ENCODE peak calls at places on chromosomes 7 and 10, in four cellular contexts. One of them, this sample, is unnamed.
A peak's percentile ranks its signal among the peaks of the same experiment; 100 is the strongest.

GRCh38 chr10:78312197-78313046 is 278.8 kb downstream of the RPS24 start:
- DNase-seq in fibroblast of lung: no peak
- DNase-seq in LNCaP clone FGC: no peak
- DNase-seq in uterus: peak; percentile 86
- DNase-seq in this sample: no peak

GRCh38 chr10:15877836-15878576 is 17.7 kb upstream of the MINDY3 start:
- DNase-seq in fibroblast of lung: no peak
- DNase-seq in LNCaP clone FGC: no peak
- DNase-seq in uterus: no peak
- DNase-seq in this sample: no peak

GRCh38 chr10:42933454-42934340 is 143.2 kb upstream of the RET start:
- DNase-seq in fibroblast of lung: no peak
- DNase-seq in LNCaP clone FGC: no peak
- DNase-seq in uterus: peak; percentile 24
- DNase-seq in this sample: no peak

GRCh38 chr7:90889644-90890043 is 293.5 kb downstream of the CDK14 start:
- DNase-seq in fibroblast of lung: peak; percentile 19
- DNase-seq in LNCaP clone FGC: no peak
- DNase-seq in uterus: no peak
- DNase-seq in this sample: no peak

GRCh38 chr7:22389892-22390291 is 32.9 kb upstream of the RAPGEF5 start:
- DNase-seq in fibroblast of lung: no peak
- DNase-seq in LNCaP clone FGC: no peak
- DNase-seq in uterus: no peak
- DNase-seq in this sample: no peak

GRCh38 chr10:93062499-93063216 is 2.1 kb downstream of the CYP26C1 start:
- DNase-seq in fibroblast of lung: peak; percentile 30
- DNase-seq in LNCaP clone FGC: no peak
- DNase-seq in uterus: no peak
- DNase-seq in this sample: no peak

GRCh38 chr7:40733111-40733510 is 598.3 kb downstream of the SUGCT start:
- DNase-seq in fibroblast of lung: no peak
- DNase-seq in LNCaP clone FGC: no peak
- DNase-seq in uterus: no peak
- DNase-seq in this sample: no peak

GRCh38 chr10:133276435-133277201 is at the start of gene ADAM8:
- DNase-seq in fibroblast of lung: no peak
- DNase-seq in LNCaP clone FGC: no peak
- DNase-seq in uterus: no peak
- DNase-seq in this sample: peak; percentile 65

GRCh38 chr10:111211241-111211640 is 134.4 kb downstream of the ADRA2A start:
- DNase-seq in fibroblast of lung: no peak
- DNase-seq in LNCaP clone FGC: no peak
- DNase-seq in uterus: no peak
- DNase-seq in this sample: no peak

GRCh38 chr10:29253096-29254029 is 35.5 kb upstream of the LYZL1 start:
- DNase-seq in fibroblast of lung: no peak
- DNase-seq in LNCaP clone FGC: no peak
- DNase-seq in uterus: no peak
- DNase-seq in this sample: no peak

GRCh38 chr7:98956469-98956868 is 78.1 kb downstream of the TRRAP start:
- DNase-seq in fibroblast of lung: no peak
- DNase-seq in LNCaP clone FGC: no peak
- DNase-seq in uterus: no peak
- DNase-seq in this sample: no peak

GRCh38 chr10:62224606-62225005 is 44.0 kb downstream of the RTKN2 start:
- DNase-seq in fibroblast of lung: no peak
- DNase-seq in LNCaP clone FGC: no peak
- DNase-seq in uterus: no peak
- DNase-seq in this sample: no peak

GRCh38 chr10:70328987-70329386 is 45.2 kb upstream of the NPFFR1 start:
- DNase-seq in fibroblast of lung: peak; percentile 7
- DNase-seq in LNCaP clone FGC: peak; percentile 37
- DNase-seq in uterus: no peak
- DNase-seq in this sample: no peak

GRCh38 chr7:132687016-132687415 is 110.7 kb upstream of the PLXNA4 start:
- DNase-seq in fibroblast of lung: no peak
- DNase-seq in LNCaP clone FGC: no peak
- DNase-seq in uterus: no peak
- DNase-seq in this sample: no peak

GRCh38 chr7:4123823-4124222 is 558.3 kb upstream of the FOXK1 start:
- DNase-seq in fibroblast of lung: peak; percentile 31
- DNase-seq in LNCaP clone FGC: no peak
- DNase-seq in uterus: no peak
- DNase-seq in this sample: no peak

GRCh38 chr7:140223515-140224221 is 46.9 kb upstream of the KDM7A start:
- DNase-seq in fibroblast of lung: no peak
- DNase-seq in LNCaP clone FGC: no peak
- DNase-seq in uterus: no peak
- DNase-seq in this sample: no peak

GRCh38 chr7:19958309-19958896 is 185.0 kb upstream of the TMEM196 start:
- DNase-seq in fibroblast of lung: peak; percentile 88
- DNase-seq in LNCaP clone FGC: no peak
- DNase-seq in uterus: no peak
- DNase-seq in this sample: no peak

GRCh38 chr7:137880432-137880831 is 33.7 kb upstream of the DGKI start:
- DNase-seq in fibroblast of lung: peak; percentile 82
- DNase-seq in LNCaP clone FGC: no peak
- DNase-seq in uterus: peak; percentile 62
- DNase-seq in this sample: no peak

GRCh38 chr10:4945706-4946348 is 17.4 kb upstream of the AKR1C1 start:
- DNase-seq in fibroblast of lung: no peak
- DNase-seq in LNCaP clone FGC: no peak
- DNase-seq in uterus: no peak
- DNase-seq in this sample: no peak

GRCh38 chr10:49298990-49299815 is at the start of gene C10orf71:
- DNase-seq in fibroblast of lung: no peak
- DNase-seq in LNCaP clone FGC: no peak
- DNase-seq in uterus: no peak
- DNase-seq in this sample: no peak

GRCh38 chr10:43322321-43322720 is 49.1 kb upstream of the FXYD4 start:
- DNase-seq in fibroblast of lung: no peak
- DNase-seq in LNCaP clone FGC: no peak
- DNase-seq in uterus: no peak
- DNase-seq in this sample: no peak

GRCh38 chr10:33453081-33453850 is 118.8 kb upstream of the NRP1 start:
- DNase-seq in fibroblast of lung: no peak
- DNase-seq in LNCaP clone FGC: no peak
- DNase-seq in uterus: no peak
- DNase-seq in this sample: no peak

GRCh38 chr10:71025535-71025934 is 137.2 kb upstream of the PCBD1 start:
- DNase-seq in fibroblast of lung: no peak
- DNase-seq in LNCaP clone FGC: no peak
- DNase-seq in uterus: no peak
- DNase-seq in this sample: no peak

GRCh38 chr7:50679218-50680007 is 103.3 kb downstream of the GRB10 start:
- DNase-seq in fibroblast of lung: peak; percentile 72
- DNase-seq in LNCaP clone FGC: peak; percentile 64
- DNase-seq in uterus: no peak
- DNase-seq in this sample: no peak

GRCh38 chr10:191703-192518 is 56.7 kb downstream of the ZMYND11 start:
- DNase-seq in fibroblast of lung: peak; percentile 72
- DNase-seq in LNCaP clone FGC: peak; percentile 4
- DNase-seq in uterus: peak; percentile 16
- DNase-seq in this sample: no peak

GRCh38 chr10:33706191-33706590 is 371.7 kb upstream of the NRP1 start:
- DNase-seq in fibroblast of lung: peak; percentile 58
- DNase-seq in LNCaP clone FGC: no peak
- DNase-seq in uterus: peak; percentile 47
- DNase-seq in this sample: no peak

GRCh38 chr10:16952010-16952550 is 134.9 kb upstream of the RSU1 start:
- DNase-seq in fibroblast of lung: no peak
- DNase-seq in LNCaP clone FGC: no peak
- DNase-seq in uterus: no peak
- DNase-seq in this sample: no peak

GRCh38 chr10:8114741-8115340 is 60.4 kb downstream of the GATA3 start:
- DNase-seq in fibroblast of lung: no peak
- DNase-seq in LNCaP clone FGC: no peak
- DNase-seq in uterus: no peak
- DNase-seq in this sample: no peak

GRCh38 chr10:31751401-31752080 is 177.1 kb downstream of the ARHGAP12 start:
- DNase-seq in fibroblast of lung: no peak
- DNase-seq in LNCaP clone FGC: no peak
- DNase-seq in uterus: no peak
- DNase-seq in this sample: no peak

GRCh38 chr10:73950569-73950968 is 39.6 kb downstream of the PLAU start:
- DNase-seq in fibroblast of lung: no peak
- DNase-seq in LNCaP clone FGC: no peak
- DNase-seq in uterus: no peak
- DNase-seq in this sample: no peak

GRCh38 chr10:110868981-110869380 is 2.7 kb upstream of the PDCD4 start:
- DNase-seq in fibroblast of lung: no peak
- DNase-seq in LNCaP clone FGC: no peak
- DNase-seq in uterus: no peak
- DNase-seq in this sample: no peak

GRCh38 chr10:16893664-16894063 is 76.4 kb upstream of the RSU1 start:
- DNase-seq in fibroblast of lung: no peak
- DNase-seq in LNCaP clone FGC: peak; percentile 93
- DNase-seq in uterus: no peak
- DNase-seq in this sample: no peak

GRCh38 chr10:43998021-43998809 is 349.5 kb upstream of the ZNF32 start:
- DNase-seq in fibroblast of lung: no peak
- DNase-seq in LNCaP clone FGC: no peak
- DNase-seq in uterus: no peak
- DNase-seq in this sample: no peak

GRCh38 chr7:88312061-88312663 is 5.5 kb upstream of the STEAP4 start:
- DNase-seq in fibroblast of lung: peak; percentile 50
- DNase-seq in LNCaP clone FGC: no peak
- DNase-seq in uterus: peak; percentile 48
- DNase-seq in this sample: no peak

GRCh38 chr10:82625497-82626151 is 750.6 kb downstream of the NRG3 start:
- DNase-seq in fibroblast of lung: no peak
- DNase-seq in LNCaP clone FGC: no peak
- DNase-seq in uterus: no peak
- DNase-seq in this sample: no peak

GRCh38 chr10:29600821-29601220 is 34.0 kb downstream of the SVIL start:
- DNase-seq in fibroblast of lung: no peak
- DNase-seq in LNCaP clone FGC: no peak
- DNase-seq in uterus: no peak
- DNase-seq in this sample: no peak

GRCh38 chr7:33854178-33854577 is 51.2 kb upstream of the BMPER start:
- DNase-seq in fibroblast of lung: peak; percentile 44
- DNase-seq in LNCaP clone FGC: no peak
- DNase-seq in uterus: no peak
- DNase-seq in this sample: no peak

GRCh38 chr7:137885623-137886022 is 38.8 kb upstream of the DGKI start:
- DNase-seq in fibroblast of lung: no peak
- DNase-seq in LNCaP clone FGC: no peak
- DNase-seq in uterus: no peak
- DNase-seq in this sample: no peak

GRCh38 chr7:2202361-2202761 is 30.4 kb downstream of the MAD1L1 start:
- DNase-seq in fibroblast of lung: no peak
- DNase-seq in LNCaP clone FGC: no peak
- DNase-seq in uterus: no peak
- DNase-seq in this sample: no peak

DNA sequence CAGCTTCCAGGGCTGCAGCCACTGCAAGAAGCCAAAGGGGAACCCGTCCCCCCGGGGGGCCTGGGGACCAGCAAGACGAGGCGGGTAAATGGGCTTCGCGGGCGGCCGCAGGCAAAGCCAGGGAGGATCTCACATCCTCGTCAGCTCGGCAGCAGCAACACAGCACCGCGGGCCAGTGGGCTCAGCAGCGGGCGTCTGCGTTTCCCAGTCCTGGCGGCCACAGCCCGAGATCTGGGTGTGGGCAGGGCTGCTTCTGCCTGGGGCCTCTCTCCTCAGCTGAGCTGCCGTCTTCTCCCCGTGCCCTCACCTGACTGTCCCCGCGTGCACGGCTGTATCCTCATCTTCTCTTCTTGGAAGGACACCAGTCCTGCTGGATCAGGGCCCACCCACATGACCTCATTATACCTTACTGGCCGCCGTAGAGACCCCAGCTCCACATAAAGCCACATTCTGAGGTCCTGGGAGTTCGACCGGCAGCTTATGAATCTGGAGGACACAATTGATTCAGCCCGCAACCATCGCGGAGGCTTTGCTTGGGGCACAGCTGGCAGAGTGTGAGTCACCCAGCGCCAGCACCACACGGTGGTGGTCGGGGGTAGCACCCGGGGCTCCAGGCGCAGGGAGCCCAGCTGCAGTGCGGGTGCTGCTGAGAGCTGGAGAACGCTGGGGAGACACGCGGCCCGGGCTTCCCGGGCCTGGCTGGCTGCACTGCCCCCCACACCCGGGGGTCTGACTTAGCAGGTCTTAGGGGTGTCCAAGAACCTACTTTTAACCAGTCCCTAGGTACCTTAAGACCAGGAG is 88.1 kb downstream of the PAXIP1 start:
- DNase-seq in fibroblast of lung: no peak
- DNase-seq in LNCaP clone FGC: no peak
- DNase-seq in uterus: no peak
- DNase-seq in this sample: no peak
- TF ChIP-seq CTCF in fibroblast of lung: no peak
- TF ChIP-seq CTCF in LNCaP clone FGC: no peak
- TF ChIP-seq CTCF in uterus: no peak
- TF ChIP-seq CTCF in this sample: no peak

DNA sequence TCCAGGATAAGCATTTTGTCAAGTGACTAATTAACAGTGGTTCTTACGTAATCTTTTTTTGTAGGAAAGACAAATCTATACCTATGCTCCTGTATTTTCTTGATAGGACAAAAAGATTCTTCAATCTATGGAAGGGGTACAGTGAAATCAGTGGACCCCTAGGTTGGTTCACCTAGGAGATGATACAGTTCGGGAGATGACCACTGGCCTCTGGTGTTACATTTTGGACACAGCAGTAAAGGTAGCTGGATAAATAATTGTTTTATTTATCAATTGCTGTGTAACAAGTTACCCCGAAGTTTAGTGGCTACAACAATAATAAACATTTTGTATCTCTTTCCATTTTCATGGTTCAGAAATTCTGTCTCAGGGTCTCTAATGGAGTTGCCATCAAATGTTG is 288.2 kb upstream of the MAGI2 start:
- DNase-seq in fibroblast of lung: no peak
- DNase-seq in LNCaP clone FGC: no peak
- DNase-seq in uterus: no peak
- DNase-seq in this sample: no peak
- TF ChIP-seq CTCF in fibroblast of lung: peak; percentile 17
- TF ChIP-seq CTCF in LNCaP clone FGC: peak; percentile 37
- TF ChIP-seq CTCF in uterus: no peak
- TF ChIP-seq CTCF in this sample: no peak

GRCh38 chr7:48337012-48337621 is 165.9 kb downstream of the ABCA13 start:
- DNase-seq in fibroblast of lung: peak; percentile 35
- DNase-seq in LNCaP clone FGC: no peak
- DNase-seq in uterus: no peak
- DNase-seq in this sample: no peak
- TF ChIP-seq CTCF in fibroblast of lung: peak; percentile 67
- TF ChIP-seq CTCF in LNCaP clone FGC: peak; percentile 78
- TF ChIP-seq CTCF in uterus: no peak
- TF ChIP-seq CTCF in this sample: no peak

GRCh38 chr10:79316671-79317431 is 30.4 kb upstream of the PPIF start:
- DNase-seq in fibroblast of lung: no peak
- DNase-seq in LNCaP clone FGC: no peak
- DNase-seq in uterus: no peak
- DNase-seq in this sample: no peak
- TF ChIP-seq CTCF in fibroblast of lung: no peak
- TF ChIP-seq CTCF in LNCaP clone FGC: no peak
- TF ChIP-seq CTCF in uterus: no peak
- TF ChIP-seq CTCF in this sample: no peak

This sample was measured in natural killer cell.